ENCODE peak calls at places on chromosomes 11 and 22, in nine cellular contexts. L is thoracic aorta, Z is IMR-90, V is AG10803, X is HFF-Myc, E is neural crest cell, R is cardiac muscle cell, Y is heart left ventricle, U is HCT116. M is an unnamed sample.

GRCh38 chr11:117220999-117221774 is 10.7 kb downstream of the PCSK7 start:
- DNase-seq in Y (peak; percentile 78), Z (no peak), X (no peak), L (no peak), R (peak; percentile 84), E (no peak), U (no peak), V (no peak), M (no peak)

GRCh38 chr22:43007519-43008102 is 7.3 kb downstream of the PACSIN2 start:
- DNase-seq in X (no peak), E (no peak), U (no peak), Y (peak; percentile 49), R (peak; percentile 68), L (no peak), Z (peak; percentile 75), V (peak; percentile 46), M (no peak)

GRCh38 chr11:115530752-115531151 is 26.5 kb upstream of the CADM1 start:
- DNase-seq in U (no peak), E (no peak), Y (no peak), L (no peak), R (no peak), X (no peak), V (no peak), Z (no peak), M (no peak)

GRCh38 chr11:118572914-118573550 is 823 bp downstream of the ARCN1 start:
- DNase-seq in U (peak; percentile 8), X (no peak), E (no peak), L (no peak), Y (no peak), R (peak; percentile 46), Z (peak; percentile 75), V (peak; percentile 56), M (peak; percentile 28)

GRCh38 chr11:29063630-29064361 is 953.0 kb downstream of the KCNA4 start:
- DNase-seq in V (no peak), L (no peak), R (no peak), Z (peak; percentile 82), X (no peak), U (no peak), Y (no peak), E (no peak), M (no peak)

GRCh38 chr11:12682730-12683500 is 8.7 kb downstream of the TEAD1 start:
- DNase-seq in E (no peak), X (no peak), Z (no peak), U (no peak), V (no peak), R (no peak), L (no peak), Y (no peak), M (no peak)

GRCh38 chr11:113806403-113806802 is 26.8 kb downstream of the CLDN25 start:
- DNase-seq in Z (peak; percentile 7), E (peak; percentile 59), Y (no peak), X (peak; percentile 4), V (peak; percentile 4), L (no peak), R (peak; percentile 44), U (peak; percentile 12), M (peak; percentile 30)

GRCh38 chr22:43078522-43078921 is 10.7 kb downstream of the TTLL1 start:
- DNase-seq in R (no peak), E (no peak), U (no peak), X (no peak), V (no peak), Y (no peak), L (no peak), Z (no peak), M (no peak)

GRCh38 chr11:8910662-8911039 is 338 bp upstream of the AKIP1 start:
- DNase-seq in E (no peak), V (no peak), R (no peak), Y (no peak), Z (no peak), U (no peak), L (no peak), X (no peak), M (no peak)

GRCh38 chr22:36287881-36288515 is 35.1 kb downstream of the APOL1 start:
- DNase-seq in R (no peak), X (no peak), L (no peak), Y (peak; percentile 25), V (no peak), Z (no peak), E (no peak), U (no peak), M (no peak)

GRCh38 chr22:39535831-39536449 is 3.4 kb upstream of the RPS19BP1 start:
- DNase-seq in U (no peak), E (no peak), Z (no peak), X (no peak), Y (no peak), V (no peak), L (no peak), R (no peak), M (no peak)

GRCh38 chr11:132427611-132428010 is 1057.2 kb downstream of the NTM start:
- DNase-seq in Z (no peak), X (no peak), R (peak; percentile 19), V (peak; percentile 79), U (no peak), Y (no peak), L (no peak), E (no peak), M (no peak)

GRCh38 chr11:131392528-131393255 is 22.3 kb downstream of the NTM start:
- DNase-seq in E (no peak), L (no peak), Z (no peak), Y (no peak), R (peak; percentile 34), V (peak; percentile 3), U (no peak), X (no peak), M (no peak)

GRCh38 chr11:8593935-8594909 is at the start of gene STK33:
- DNase-seq in Z (no peak), L (no peak), U (peak; percentile 34), X (no peak), V (no peak), E (peak; percentile 55), R (peak; percentile 41), Y (peak; percentile 74), M (peak; percentile 91)

GRCh38 chr11:107752954-107753822 is 41.3 kb upstream of the SLN start:
- DNase-seq in X (no peak), U (no peak), V (peak; percentile 12), R (no peak), E (no peak), Z (no peak), Y (no peak), L (no peak), M (no peak)

GRCh38 chr11:107756553-107756952 is 44.7 kb upstream of the SLN start:
- DNase-seq in E (no peak), V (no peak), Z (no peak), L (no peak), Y (no peak), R (no peak), U (no peak), X (no peak), M (no peak)

GRCh38 chr11:107752508-107752907 is 40.7 kb upstream of the SLN start:
- DNase-seq in L (no peak), Z (no peak), Y (no peak), V (no peak), R (no peak), E (no peak), U (no peak), X (no peak), M (no peak)

DNA sequence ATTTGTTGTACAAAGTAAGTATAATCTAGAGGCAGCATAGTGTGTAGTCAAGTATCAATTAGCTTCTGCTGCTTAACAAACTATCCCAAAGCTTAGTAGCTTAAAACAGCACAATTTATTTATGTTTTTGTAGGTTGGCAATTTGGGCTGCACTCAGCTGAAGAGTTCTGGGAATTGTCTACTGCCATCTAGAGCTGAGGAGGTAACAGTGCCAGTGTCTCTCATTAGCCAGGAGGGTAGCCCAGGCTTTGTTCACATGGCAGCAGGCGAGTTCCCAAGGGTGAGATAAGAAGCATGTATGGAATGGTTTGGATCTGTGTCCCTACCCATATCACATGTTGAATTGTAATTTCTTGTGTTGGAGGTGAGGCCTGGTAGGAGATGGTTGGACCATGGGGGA is 45.8 kb upstream of the SLN start:
- DNase-seq in Y (no peak), E (no peak), X (no peak), R (no peak), Z (no peak), L (no peak), V (no peak), U (no peak), M (no peak)
- TF ChIP-seq CTCF in Y (no peak), E (no peak), X (peak; percentile 11), R (peak; percentile 9), Z (no peak), L (no peak), V (no peak), U (peak; percentile 42), M (peak; percentile 20)

DNA sequence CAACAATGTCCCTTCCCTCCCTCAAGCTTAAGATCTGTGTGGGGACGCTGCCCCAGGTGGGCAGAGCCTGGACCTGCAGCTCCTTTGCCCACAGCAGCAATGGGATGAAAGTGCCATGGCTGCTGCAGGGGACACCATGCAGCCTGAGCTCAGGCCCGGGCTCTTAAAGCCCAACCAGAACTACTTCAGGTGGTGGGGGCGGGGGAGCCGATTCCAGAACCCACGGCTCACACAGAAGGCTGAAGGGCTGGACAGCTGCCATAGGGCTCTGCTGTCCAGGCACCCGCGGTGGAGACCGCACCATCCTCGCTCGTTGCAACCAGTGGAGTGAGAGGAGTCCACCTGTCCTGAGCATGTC is 12.5 kb downstream of the CHID1 start:
- DNase-seq in R (peak; percentile 32), L (no peak), Z (peak; percentile 11), X (no peak), Y (no peak), U (peak; percentile 13), V (no peak), E (no peak), M (no peak)
- TF ChIP-seq CTCF in R (peak; percentile 47), L (no peak), Z (peak; percentile 29), X (peak; percentile 26), Y (no peak), U (peak; percentile 48), V (peak; percentile 22), E (peak; percentile 44), M (peak; percentile 14)

GRCh38 chr22:26942301-26942927 is 285.0 kb downstream of the MIAT start:
- DNase-seq in X (no peak), Z (no peak), V (no peak), R (no peak), L (no peak), U (no peak), E (no peak), Y (no peak), M (no peak)

GRCh38 chr22:26939466-26939865 is 282.1 kb downstream of the MIAT start:
- DNase-seq in Y (no peak), V (no peak), U (no peak), Z (no peak), X (no peak), R (no peak), E (no peak), L (no peak), M (no peak)

DNA sequence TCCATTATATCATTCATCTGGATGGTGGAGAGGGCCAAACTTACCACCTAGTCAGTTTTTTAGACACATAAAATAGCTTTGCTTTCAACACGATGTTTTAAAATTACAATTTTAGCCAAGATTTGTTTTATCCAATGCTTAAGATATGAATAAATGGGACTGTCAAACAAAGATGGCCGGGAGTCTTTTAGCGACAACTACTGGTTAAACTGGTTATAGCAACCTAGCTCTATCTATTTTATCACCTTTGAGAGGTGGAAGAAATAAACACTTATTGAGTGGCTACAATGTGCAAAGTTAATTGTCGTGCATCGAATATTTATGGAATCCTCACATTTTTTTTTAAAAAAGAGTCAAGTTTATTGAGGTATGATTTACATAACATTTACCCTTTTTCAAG is 279.8 kb downstream of the MIAT start:
- DNase-seq in E (no peak), X (no peak), Y (no peak), R (no peak), V (no peak), U (no peak), Z (no peak), L (no peak), M (no peak)
- TF ChIP-seq CTCF in E (peak; percentile 28), X (no peak), Y (no peak), R (no peak), V (no peak), U (peak; percentile 37), Z (no peak), L (no peak), M (peak; percentile 23)

GRCh38 chr11:87097582-87097981 is 59.8 kb downstream of the TMEM135 start:
- DNase-seq in E (peak; percentile 19), Z (peak; percentile 27), L (no peak), R (peak; percentile 58), U (peak; percentile 19), V (peak; percentile 15), Y (peak; percentile 34), X (no peak), M (peak; percentile 32)
- TF ChIP-seq CTCF in E (peak; percentile 69), Z (peak; percentile 38), L (peak; percentile 49), R (peak; percentile 79), U (peak; percentile 87), V (peak; percentile 69), Y (peak; percentile 72), X (peak; percentile 69), M (peak; percentile 54)

M was measured in MM.1S.